ENCODE peak calls at places on chromosomes 4 and X, in five cellular contexts. X, V, G, N and L are unnamed samples.

GRCh38 chrX:2595258-2595657 is 94.5 kb upstream of the DHRSX start:
- DNase-seq in V (no peak), N (no peak), X (no peak), G (no peak), L (no peak)

GRCh38 chr4:44447563-44448504 is 775 bp downstream of the KCTD8 start:
- DNase-seq in N (no peak), V (no peak), X (no peak), G (peak; percentile 15), L (no peak)

GRCh38 chr4:90184560-90184959 is 57.4 kb downstream of the CCSER1 start:
- DNase-seq in V (no peak), G (no peak), X (peak; percentile 54), N (no peak), L (no peak)

GRCh38 chr4:137949746-137950145 is 292.4 kb downstream of the SLC7A11 start:
- DNase-seq in V (no peak), G (no peak), N (no peak), X (no peak), L (no peak)

GRCh38 chr4:147003956-147004580 is 58.4 kb upstream of the TTC29 start:
- DNase-seq in G (no peak), X (peak; percentile 72), N (no peak), V (no peak), L (no peak)

GRCh38 chrX:12245650-12246645 is 107.7 kb downstream of the FRMPD4 start:
- DNase-seq in G (no peak), X (no peak), N (no peak), V (no peak), L (no peak)

GRCh38 chr4:133921280-133922195 is 280.1 kb downstream of the PABPC4L start:
- DNase-seq in G (no peak), V (no peak), X (no peak), N (peak; percentile 11), L (no peak)

GRCh38 chrX:73851014-73852009 is 288.3 kb downstream of the CHIC1 start:
- DNase-seq in X (no peak), V (peak; percentile 96), G (no peak), N (no peak), L (peak; percentile 87)

GRCh38 chrX:9626379-9626778 is 139.3 kb downstream of the GPR143 start:
- DNase-seq in G (no peak), V (no peak), X (no peak), N (no peak), L (peak; percentile 28)

GRCh38 chr4:166087569-166087968 is 214.5 kb downstream of the TLL1 start:
- DNase-seq in V (no peak), X (no peak), N (no peak), G (no peak), L (no peak)

GRCh38 chr4:164439037-164439436 is 314.9 kb upstream of the SMIM31 start:
- DNase-seq in N (no peak), G (no peak), V (no peak), X (no peak), L (no peak)